ENCODE peak calls at places on chromosome 22, in eight cellular contexts. V is IMR-90, R is choroid plexus epithelial cell, Q is mucosa of descending colon, N is GM10248, Z is transverse colon, I is ovary, B is body of pancreas. H is an unnamed sample.

GRCh38 chr22:17882727-17883126 is 108.5 kb upstream of the BID start:
- DNase-seq in V (no peak), R (no peak), Q (no peak), N (no peak), Z (no peak), I (no peak), B (no peak), H (no peak)

GRCh38 chr22:16603448-16603768 is 10.8 kb upstream of the CCT8L2 start:
- DNase-seq in V (no peak), R (no peak), Q (no peak), N (no peak), Z (no peak), I (no peak), B (no peak), H (no peak)

GRCh38 chr22:43951966-43952365 is 3.3 kb upstream of the SAMM50 start:
- DNase-seq in V (no peak), R (no peak), Q (no peak), N (no peak), Z (no peak), I (no peak), B (no peak), H (no peak)

GRCh38 chr22:42803454-42803853 is 53.6 kb downstream of the ARFGAP3 start:
- DNase-seq in V (no peak), R (no peak), Q (no peak), N (no peak), Z (no peak), I (no peak), B (peak; percentile 62), H (no peak)

GRCh38 chr22:28425211-28425610 is 254.4 kb downstream of the TTC28 start:
- DNase-seq in V (no peak), R (no peak), Q (no peak), N (no peak), Z (no peak), I (no peak), B (no peak), H (no peak)

GRCh38 chr22:44458044-44459020 is 39.7 kb downstream of the RTL6 start:
- DNase-seq in V (no peak), R (no peak), Q (no peak), N (no peak), Z (no peak), I (no peak), B (no peak), H (no peak)

GRCh38 chr22:17098379-17098819 is 13.6 kb downstream of the IL17RA start:
- DNase-seq in V (no peak), R (no peak), Q (no peak), N (no peak), Z (no peak), I (no peak), B (peak; percentile 57), H (peak; percentile 33)

GRCh38 chr22:45196926-45197605 is 33.3 kb downstream of the NUP50 start:
- DNase-seq in V (no peak), R (no peak), Q (peak; percentile 40), N (no peak), Z (no peak), I (no peak), B (no peak), H (no peak)

GRCh38 chr22:30205281-30206115 is 41.1 kb downstream of the LIF start:
- DNase-seq in V (peak; percentile 100), R (peak; percentile 94), Q (no peak), N (no peak), Z (no peak), I (peak; percentile 38), B (peak; percentile 53), H (peak; percentile 99)

GRCh38 chr22:26849575-26849974 is 192.2 kb downstream of the MIAT start:
- DNase-seq in V (no peak), R (no peak), Q (no peak), N (no peak), Z (no peak), I (no peak), B (no peak), H (no peak)

GRCh38 chr22:27267145-27267544 is 534.4 kb downstream of the MN1 start:
- DNase-seq in V (no peak), R (no peak), Q (no peak), N (no peak), Z (no peak), I (no peak), B (no peak), H (no peak)

GRCh38 chr22:27996981-27997380 is 77.9 kb upstream of the PITPNB start:
- DNase-seq in V (no peak), R (no peak), Q (no peak), N (no peak), Z (no peak), I (no peak), B (no peak), H (no peak)

GRCh38 chr22:38799265-38800002 is 5.5 kb upstream of the DNAL4 start:
- DNase-seq in V (peak; percentile 37), R (no peak), Q (no peak), N (no peak), Z (no peak), I (no peak), B (no peak), H (peak; percentile 95)

GRCh38 chr22:28014141-28015055 is 95.3 kb upstream of the PITPNB start:
- DNase-seq in V (no peak), R (no peak), Q (no peak), N (no peak), Z (no peak), I (peak; percentile 24), B (no peak), H (no peak)

GRCh38 chr22:32564170-32565001 is 89.8 kb downstream of the FBXO7 start:
- DNase-seq in V (peak; percentile 58), R (peak; percentile 49), Q (no peak), N (no peak), Z (peak; percentile 40), I (no peak), B (no peak), H (peak; percentile 23)

GRCh38 chr22:29813563-29813962 is 24.5 kb downstream of the ASCC2 start:
- DNase-seq in V (no peak), R (peak; percentile 52), Q (no peak), N (no peak), Z (no peak), I (no peak), B (no peak), H (no peak)

GRCh38 chr22:45235101-45235777 is 5.5 kb downstream of the KIAA0930 start:
- DNase-seq in V (no peak), R (no peak), Q (peak; percentile 66), N (peak; percentile 75), Z (peak; percentile 74), I (no peak), B (peak; percentile 51), H (no peak)

GRCh38 chr22:12601870-12602779 is 2925.9 kb upstream of the OR11H1 start:
- DNase-seq in V (no peak), R (no peak), Q (peak; percentile 57), N (no peak), Z (no peak), I (no peak), B (no peak), H (no peak)

GRCh38 chr22:33919591-33920501 is at the start of gene LARGE1:
- DNase-seq in V (peak; percentile 20), R (peak; percentile 27), Q (peak; percentile 69), N (peak; percentile 30), Z (peak; percentile 67), I (peak; percentile 53), B (peak; percentile 53), H (peak; percentile 31)

GRCh38 chr22:41203118-41203517 is 2.0 kb upstream of the L3MBTL2 start:
- DNase-seq in V (no peak), R (no peak), Q (no peak), N (no peak), Z (no peak), I (no peak), B (no peak), H (no peak)

GRCh38 chr22:41206719-41207118 is 1.6 kb downstream of the L3MBTL2 start:
- DNase-seq in V (no peak), R (no peak), Q (peak; percentile 22), N (peak; percentile 20), Z (no peak), I (no peak), B (no peak), H (no peak)

GRCh38 chr22:41201146-41201545 is 4.0 kb upstream of the L3MBTL2 start:
- DNase-seq in V (no peak), R (no peak), Q (no peak), N (no peak), Z (no peak), I (no peak), B (no peak), H (no peak)

GRCh38 chr22:41204992-41205900 is at the start of gene L3MBTL2:
- DNase-seq in V (peak; percentile 93), R (peak; percentile 97), Q (peak; percentile 98), N (peak; percentile 100), Z (peak; percentile 98), I (peak; percentile 97), B (peak; percentile 96), H (peak; percentile 94)

GRCh38 chr22:41204066-41204465 is 1.0 kb upstream of the L3MBTL2 start:
- DNase-seq in V (no peak), R (no peak), Q (no peak), N (no peak), Z (no peak), I (no peak), B (no peak), H (no peak)
- TF ChIP-seq CTCF in V (no peak), R (no peak), Q (no peak), N (no peak), Z (no peak), I (no peak), B (no peak), H (no peak)

GRCh38 chr22:35739642-35740041 is 22.0 kb downstream of the APOL5 start:
- DNase-seq in V (no peak), R (no peak), Q (no peak), N (no peak), Z (no peak), I (no peak), B (no peak), H (no peak)
- TF ChIP-seq CTCF in V (peak; percentile 20), R (peak; percentile 44), Q (no peak), N (no peak), Z (no peak), I (no peak), B (no peak), H (peak; percentile 29)

GRCh38 chr22:35712672-35713071 is 5.0 kb upstream of the APOL5 start:
- DNase-seq in V (no peak), R (no peak), Q (no peak), N (no peak), Z (no peak), I (no peak), B (no peak), H (no peak)
- TF ChIP-seq CTCF in V (no peak), R (no peak), Q (no peak), N (no peak), Z (no peak), I (no peak), B (no peak), H (no peak)

DNA sequence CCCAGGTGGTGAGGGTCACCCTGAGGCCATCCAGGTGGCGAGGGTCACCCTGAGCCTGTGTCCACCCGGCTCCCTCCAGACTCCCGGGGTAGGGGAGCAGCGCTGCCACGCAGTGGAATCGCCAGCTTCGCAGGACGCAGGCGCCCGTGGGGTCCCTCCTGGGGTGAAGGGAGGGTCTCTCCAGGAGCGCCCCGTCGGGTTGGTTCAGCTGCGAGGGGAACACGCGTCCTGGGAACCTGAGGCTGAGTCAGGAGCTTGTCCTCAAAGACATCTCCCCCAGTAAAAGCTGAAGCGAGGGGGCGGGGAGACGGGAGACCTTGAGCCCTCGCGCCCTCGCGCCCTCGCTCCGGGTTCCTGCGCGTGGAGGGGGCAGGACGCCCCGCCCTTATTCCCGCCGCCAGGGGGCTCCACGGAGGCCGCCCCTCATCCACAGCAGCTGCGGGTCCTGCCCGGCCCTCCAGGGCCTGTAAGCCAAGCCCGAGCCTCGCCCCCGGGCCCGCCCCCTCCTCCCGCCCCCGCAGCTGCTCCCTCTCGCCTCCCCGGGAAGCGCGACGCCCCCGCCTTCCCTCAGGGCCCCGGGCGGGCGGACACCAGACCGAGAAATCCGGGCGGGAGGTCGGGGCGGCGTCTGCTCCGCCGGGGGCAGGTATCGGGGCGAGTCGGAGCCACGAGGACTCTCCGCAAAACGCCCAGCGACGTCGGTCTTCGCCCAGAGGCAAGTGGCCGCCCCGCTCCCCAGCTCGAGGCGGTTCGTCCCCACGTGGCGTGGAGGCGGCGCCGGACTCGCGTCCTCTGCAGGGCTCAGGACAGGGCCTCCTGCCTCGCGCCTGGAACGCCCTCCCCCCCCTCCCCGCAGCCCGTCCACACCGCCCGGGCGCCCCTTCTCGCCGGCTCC is 22.8 kb downstream of the PIM3 start:
- DNase-seq in V (no peak), R (no peak), Q (peak; percentile 53), N (no peak), Z (no peak), I (no peak), B (no peak), H (no peak)
- TF ChIP-seq CTCF in V (peak; percentile 28), R (peak; percentile 36), Q (no peak), N (peak; percentile 35), Z (no peak), I (no peak), B (peak; percentile 16), H (peak; percentile 22)

H was measured in fibroblast of pulmonary artery.